ENCODE peak calls at places on chromosomes 16 and 17, in five cellular contexts. G is activated naive CD4-positive, alpha-beta T cell; C is COR-L47; M is SHP77; B is stimulated activated CD8-positive, alpha-beta memory T cell treated with anti-CD3 and anti-CD28 coated beads, Interleukin-15, amount 100 ng/mL, for 4 hours. J is an unnamed sample.

GRCh38 chr16:76539609-76540008 is 262.4 kb downstream of the CNTNAP4 start:
- DNase-seq in G (no peak), C (no peak), M (no peak), B (no peak), J (no peak)

GRCh38 chr16:22206013-22206846 is at the start of gene EEF2K:
- DNase-seq in G (peak), C (peak), M (peak), B (peak), J (peak)

GRCh38 chr17:79981661-79982101 is 54.0 kb downstream of the TBC1D16 start:
- DNase-seq in G (no peak), C (no peak), M (no peak), B (no peak), J (no peak)

GRCh38 chr16:57761957-57762356 is 26.4 kb downstream of the KATNB1 start:
- DNase-seq in G (no peak), C (no peak), M (no peak), B (no peak), J (no peak)

GRCh38 chr17:63700528-63701441 is 860 bp upstream of the LIMD2 start:
- DNase-seq in G (no peak), C (peak), M (no peak), B (peak), J (peak)

GRCh38 chr16:28307936-28308335 is 15.6 kb downstream of the SBK1 start:
- DNase-seq in G (no peak), C (no peak), M (no peak), B (no peak), J (no peak)

GRCh38 chr17:74337834-74338500 is 11.9 kb downstream of the KIF19 start:
- DNase-seq in G (no peak), C (no peak), M (peak), B (no peak), J (no peak)

GRCh38 chr17:38727661-38728220 is 2.4 kb upstream of the CISD3 start:
- DNase-seq in G (no peak), C (no peak), M (no peak), B (peak), J (no peak)

GRCh38 chr17:62869885-62870580 is 61.9 kb upstream of the MARCHF10 start:
- DNase-seq in G (no peak), C (peak), M (no peak), B (no peak), J (peak)

GRCh38 chr16:80804451-80805383 is at the start of gene CDYL2:
- DNase-seq in G (peak), C (no peak), M (no peak), B (peak), J (no peak)

GRCh38 chr16:35447010-35447558 is 1987.7 kb downstream of the TP53TG3F start:
- DNase-seq in G (no peak), C (no peak), M (no peak), B (no peak), J (no peak)

GRCh38 chr17:77602062-77602746 is 356.3 kb upstream of the TNRC6C start:
- DNase-seq in G (no peak), C (no peak), M (no peak), B (no peak), J (no peak)

GRCh38 chr16:67163164-67163902 is 1.2 kb upstream of the HSF4 start:
- DNase-seq in G (no peak), C (peak), M (no peak), B (no peak), J (peak)

GRCh38 chr16:49194499-49195260 is 87.0 kb downstream of the CBLN1 start:
- DNase-seq in G (no peak), C (no peak), M (no peak), B (no peak), J (no peak)

GRCh38 chr17:49101054-49101534 is 31.5 kb upstream of the B4GALNT2 start:
- DNase-seq in G (no peak), C (no peak), M (no peak), B (no peak), J (no peak)